ENCODE peak calls at places on chromosomes 3 and 15, in seven cellular contexts. One of them, this sample, is unnamed.

GRCh38 chr3:70531063-70531657 is 218.7 kb upstream of the MDFIC2 start:
- DNase-seq in stimulated activated CD8-positive, alpha-beta memory T cell treated with anti-CD3 and anti-CD28 coated beads, Interleukin-2, amount 100 ng/mL, for 1 hour: no peak
- DNase-seq in GM23248: peak
- DNase-seq in globus pallidus: peak
- DNase-seq in AG09319: no peak
- DNase-seq in occipital lobe: no peak
- DNase-seq in pancreas: no peak
- DNase-seq in this sample: peak

GRCh38 chr3:71006810-71007785 is 576.4 kb downstream of the FOXP1 start:
- DNase-seq in GM23248: peak
- DNase-seq in occipital lobe: no peak
- DNase-seq in pancreas: no peak
- DNase-seq in stimulated activated CD8-positive, alpha-beta memory T cell treated with anti-CD3 and anti-CD28 coated beads, Interleukin-2, amount 100 ng/mL, for 1 hour: no peak
- DNase-seq in AG09319: no peak
- DNase-seq in globus pallidus: peak
- DNase-seq in this sample: peak

GRCh38 chr3:14804835-14805780 is 13.7 kb upstream of the FGD5 start:
- DNase-seq in globus pallidus: no peak
- DNase-seq in occipital lobe: no peak
- DNase-seq in GM23248: no peak
- DNase-seq in stimulated activated CD8-positive, alpha-beta memory T cell treated with anti-CD3 and anti-CD28 coated beads, Interleukin-2, amount 100 ng/mL, for 1 hour: no peak
- DNase-seq in pancreas: no peak
- DNase-seq in AG09319: no peak
- DNase-seq in this sample: no peak

GRCh38 chr3:113531826-113532697 is at the start of gene SIDT1:
- DNase-seq in GM23248: peak
- DNase-seq in AG09319: no peak
- DNase-seq in occipital lobe: peak
- DNase-seq in globus pallidus: peak
- DNase-seq in pancreas: no peak
- DNase-seq in stimulated activated CD8-positive, alpha-beta memory T cell treated with anti-CD3 and anti-CD28 coated beads, Interleukin-2, amount 100 ng/mL, for 1 hour: no peak
- DNase-seq in this sample: peak

GRCh38 chr3:14274999-14275961 is 96.7 kb downstream of the LSM3 start:
- DNase-seq in GM23248: no peak
- DNase-seq in AG09319: no peak
- DNase-seq in pancreas: no peak
- DNase-seq in globus pallidus: no peak
- DNase-seq in stimulated activated CD8-positive, alpha-beta memory T cell treated with anti-CD3 and anti-CD28 coated beads, Interleukin-2, amount 100 ng/mL, for 1 hour: no peak
- DNase-seq in occipital lobe: no peak
- DNase-seq in this sample: no peak

GRCh38 chr3:43966126-43966525 is 275.4 kb downstream of the ABHD5 start:
- DNase-seq in AG09319: no peak
- DNase-seq in GM23248: no peak
- DNase-seq in globus pallidus: no peak
- DNase-seq in pancreas: no peak
- DNase-seq in occipital lobe: no peak
- DNase-seq in stimulated activated CD8-positive, alpha-beta memory T cell treated with anti-CD3 and anti-CD28 coated beads, Interleukin-2, amount 100 ng/mL, for 1 hour: no peak
- DNase-seq in this sample: no peak

GRCh38 chr15:69806287-69806915 is 291.3 kb downstream of the TLE3 start:
- DNase-seq in occipital lobe: no peak
- DNase-seq in globus pallidus: no peak
- DNase-seq in AG09319: no peak
- DNase-seq in stimulated activated CD8-positive, alpha-beta memory T cell treated with anti-CD3 and anti-CD28 coated beads, Interleukin-2, amount 100 ng/mL, for 1 hour: no peak
- DNase-seq in pancreas: no peak
- DNase-seq in GM23248: no peak
- DNase-seq in this sample: no peak

GRCh38 chr3:127034195-127034989 is 51.5 kb downstream of the PLXNA1 start:
- DNase-seq in GM23248: no peak
- DNase-seq in pancreas: peak
- DNase-seq in occipital lobe: no peak
- DNase-seq in stimulated activated CD8-positive, alpha-beta memory T cell treated with anti-CD3 and anti-CD28 coated beads, Interleukin-2, amount 100 ng/mL, for 1 hour: no peak
- DNase-seq in AG09319: no peak
- DNase-seq in globus pallidus: no peak
- DNase-seq in this sample: no peak

GRCh38 chr3:121981473-121981872 is 40.6 kb downstream of the ILDR1 start:
- DNase-seq in pancreas: no peak
- DNase-seq in AG09319: no peak
- DNase-seq in stimulated activated CD8-positive, alpha-beta memory T cell treated with anti-CD3 and anti-CD28 coated beads, Interleukin-2, amount 100 ng/mL, for 1 hour: no peak
- DNase-seq in occipital lobe: no peak
- DNase-seq in GM23248: no peak
- DNase-seq in globus pallidus: no peak
- DNase-seq in this sample: no peak

GRCh38 chr15:78177447-78177873 is 28.3 kb downstream of the IDH3A start:
- DNase-seq in occipital lobe: no peak
- DNase-seq in stimulated activated CD8-positive, alpha-beta memory T cell treated with anti-CD3 and anti-CD28 coated beads, Interleukin-2, amount 100 ng/mL, for 1 hour: no peak
- DNase-seq in pancreas: no peak
- DNase-seq in GM23248: peak
- DNase-seq in AG09319: no peak
- DNase-seq in globus pallidus: peak
- DNase-seq in this sample: peak

GRCh38 chr3:30676424-30677346 is 70.3 kb downstream of the TGFBR2 start:
- DNase-seq in occipital lobe: no peak
- DNase-seq in GM23248: no peak
- DNase-seq in globus pallidus: no peak
- DNase-seq in AG09319: no peak
- DNase-seq in stimulated activated CD8-positive, alpha-beta memory T cell treated with anti-CD3 and anti-CD28 coated beads, Interleukin-2, amount 100 ng/mL, for 1 hour: no peak
- DNase-seq in pancreas: no peak
- DNase-seq in this sample: no peak

GRCh38 chr3:176906046-176906905 is 291.0 kb downstream of the TBL1XR1 start:
- DNase-seq in occipital lobe: no peak
- DNase-seq in stimulated activated CD8-positive, alpha-beta memory T cell treated with anti-CD3 and anti-CD28 coated beads, Interleukin-2, amount 100 ng/mL, for 1 hour: no peak
- DNase-seq in GM23248: peak
- DNase-seq in AG09319: no peak
- DNase-seq in globus pallidus: no peak
- DNase-seq in pancreas: no peak
- DNase-seq in this sample: peak

GRCh38 chr3:171173732-171174131 is 147.2 kb upstream of the SLC2A2 start:
- DNase-seq in pancreas: no peak
- DNase-seq in AG09319: no peak
- DNase-seq in GM23248: no peak
- DNase-seq in stimulated activated CD8-positive, alpha-beta memory T cell treated with anti-CD3 and anti-CD28 coated beads, Interleukin-2, amount 100 ng/mL, for 1 hour: no peak
- DNase-seq in globus pallidus: peak
- DNase-seq in occipital lobe: peak
- DNase-seq in this sample: no peak

GRCh38 chr3:169143471-169143870 is 520.0 kb downstream of the MECOM start:
- DNase-seq in AG09319: no peak
- DNase-seq in occipital lobe: no peak
- DNase-seq in GM23248: no peak
- DNase-seq in pancreas: no peak
- DNase-seq in globus pallidus: no peak
- DNase-seq in stimulated activated CD8-positive, alpha-beta memory T cell treated with anti-CD3 and anti-CD28 coated beads, Interleukin-2, amount 100 ng/mL, for 1 hour: no peak
- DNase-seq in this sample: peak

GRCh38 chr3:53703630-53704362 is 142.4 kb downstream of the CHDH start:
- DNase-seq in globus pallidus: no peak
- DNase-seq in stimulated activated CD8-positive, alpha-beta memory T cell treated with anti-CD3 and anti-CD28 coated beads, Interleukin-2, amount 100 ng/mL, for 1 hour: no peak
- DNase-seq in pancreas: no peak
- DNase-seq in AG09319: no peak
- DNase-seq in occipital lobe: no peak
- DNase-seq in GM23248: no peak
- DNase-seq in this sample: no peak

GRCh38 chr3:84510007-84510406 is 448.8 kb upstream of the CADM2 start:
- DNase-seq in AG09319: no peak
- DNase-seq in occipital lobe: no peak
- DNase-seq in pancreas: no peak
- DNase-seq in GM23248: no peak
- DNase-seq in stimulated activated CD8-positive, alpha-beta memory T cell treated with anti-CD3 and anti-CD28 coated beads, Interleukin-2, amount 100 ng/mL, for 1 hour: no peak
- DNase-seq in globus pallidus: no peak
- DNase-seq in this sample: no peak

GRCh38 chr15:92879949-92880725 is 20.0 kb upstream of the CHD2 start:
- DNase-seq in AG09319: no peak
- DNase-seq in globus pallidus: no peak
- DNase-seq in stimulated activated CD8-positive, alpha-beta memory T cell treated with anti-CD3 and anti-CD28 coated beads, Interleukin-2, amount 100 ng/mL, for 1 hour: no peak
- DNase-seq in occipital lobe: no peak
- DNase-seq in GM23248: no peak
- DNase-seq in pancreas: no peak
- DNase-seq in this sample: no peak

GRCh38 chr15:59060348-59060747 is 44.6 kb upstream of the CCNB2 start:
- DNase-seq in globus pallidus: no peak
- DNase-seq in AG09319: no peak
- DNase-seq in stimulated activated CD8-positive, alpha-beta memory T cell treated with anti-CD3 and anti-CD28 coated beads, Interleukin-2, amount 100 ng/mL, for 1 hour: no peak
- DNase-seq in pancreas: no peak
- DNase-seq in occipital lobe: no peak
- DNase-seq in GM23248: peak
- DNase-seq in this sample: no peak

GRCh38 chr3:195209836-195210551 is 61.0 kb downstream of the XXYLT1 start:
- DNase-seq in pancreas: no peak
- DNase-seq in occipital lobe: no peak
- DNase-seq in GM23248: peak
- DNase-seq in stimulated activated CD8-positive, alpha-beta memory T cell treated with anti-CD3 and anti-CD28 coated beads, Interleukin-2, amount 100 ng/mL, for 1 hour: no peak
- DNase-seq in AG09319: peak
- DNase-seq in globus pallidus: no peak
- DNase-seq in this sample: no peak

GRCh38 chr3:149579838-149580542 is 77.8 kb downstream of the WWTR1 start:
- DNase-seq in occipital lobe: no peak
- DNase-seq in stimulated activated CD8-positive, alpha-beta memory T cell treated with anti-CD3 and anti-CD28 coated beads, Interleukin-2, amount 100 ng/mL, for 1 hour: no peak
- DNase-seq in GM23248: peak
- DNase-seq in AG09319: no peak
- DNase-seq in pancreas: no peak
- DNase-seq in globus pallidus: no peak
- DNase-seq in this sample: no peak

GRCh38 chr3:159672728-159673471 is 315.7 kb upstream of the IL12A start:
- DNase-seq in AG09319: no peak
- DNase-seq in stimulated activated CD8-positive, alpha-beta memory T cell treated with anti-CD3 and anti-CD28 coated beads, Interleukin-2, amount 100 ng/mL, for 1 hour: no peak
- DNase-seq in globus pallidus: no peak
- DNase-seq in pancreas: no peak
- DNase-seq in occipital lobe: no peak
- DNase-seq in GM23248: peak
- DNase-seq in this sample: peak

GRCh38 chr3:115325539-115325938 is 178.5 kb upstream of the ZBTB20 start:
- DNase-seq in GM23248: peak
- DNase-seq in stimulated activated CD8-positive, alpha-beta memory T cell treated with anti-CD3 and anti-CD28 coated beads, Interleukin-2, amount 100 ng/mL, for 1 hour: no peak
- DNase-seq in pancreas: no peak
- DNase-seq in occipital lobe: no peak
- DNase-seq in AG09319: no peak
- DNase-seq in globus pallidus: no peak
- DNase-seq in this sample: peak